ENCODE peak calls at places on chromosomes 7 and 10, in six cellular contexts. One of them, this sample, is unnamed.

GRCh38 chr10:31932838-31933237 is 4.2 kb upstream of the ARHGAP12 start:
- DNase-seq in aorta: no peak
- DNase-seq in HS-5: no peak
- DNase-seq in hippocampal formation: no peak
- DNase-seq in MM.1S: no peak
- DNase-seq in GM23248: peak; percentile 38
- DNase-seq in this sample: no peak

GRCh38 chr7:73353243-73353642 is 25.3 kb downstream of the FKBP6 start:
- DNase-seq in MM.1S: no peak
- DNase-seq in HS-5: no peak
- DNase-seq in GM23248: no peak
- DNase-seq in hippocampal formation: no peak
- DNase-seq in aorta: no peak
- DNase-seq in this sample: no peak

GRCh38 chr10:80501381-80501912 is 36.3 kb upstream of the SH2D4B start:
- DNase-seq in MM.1S: no peak
- DNase-seq in aorta: peak; percentile 52
- DNase-seq in GM23248: no peak
- DNase-seq in HS-5: no peak
- DNase-seq in hippocampal formation: no peak
- DNase-seq in this sample: no peak

GRCh38 chr7:12570529-12571461 is at the start of gene SCIN:
- DNase-seq in HS-5: no peak
- DNase-seq in aorta: peak; percentile 76
- DNase-seq in hippocampal formation: no peak
- DNase-seq in GM23248: peak; percentile 71
- DNase-seq in MM.1S: peak; percentile 36
- DNase-seq in this sample: peak; percentile 77

GRCh38 chr10:43209064-43209455 is 57.8 kb downstream of the RASGEF1A start:
- DNase-seq in hippocampal formation: no peak
- DNase-seq in aorta: peak; percentile 55
- DNase-seq in HS-5: no peak
- DNase-seq in MM.1S: no peak
- DNase-seq in GM23248: no peak
- DNase-seq in this sample: peak; percentile 6

GRCh38 chr7:30564243-30564892 is 30.3 kb upstream of the GARS1 start:
- DNase-seq in GM23248: peak; percentile 82
- DNase-seq in MM.1S: peak; percentile 69
- DNase-seq in aorta: peak; percentile 91
- DNase-seq in hippocampal formation: peak; percentile 78
- DNase-seq in HS-5: peak; percentile 68
- DNase-seq in this sample: peak; percentile 94

GRCh38 chr10:35502697-35503096 is 102.4 kb upstream of the GJD4 start:
- DNase-seq in aorta: no peak
- DNase-seq in GM23248: no peak
- DNase-seq in HS-5: no peak
- DNase-seq in MM.1S: no peak
- DNase-seq in hippocampal formation: peak; percentile 27
- DNase-seq in this sample: no peak

GRCh38 chr10:109898666-109899577 is 24.4 kb downstream of the XPNPEP1 start:
- DNase-seq in aorta: no peak
- DNase-seq in GM23248: peak; percentile 57
- DNase-seq in hippocampal formation: no peak
- DNase-seq in MM.1S: no peak
- DNase-seq in HS-5: no peak
- DNase-seq in this sample: no peak

GRCh38 chr7:44466300-44467216 is 23.9 kb downstream of the NUDCD3 start:
- DNase-seq in GM23248: peak; percentile 80
- DNase-seq in hippocampal formation: no peak
- DNase-seq in MM.1S: no peak
- DNase-seq in aorta: no peak
- DNase-seq in HS-5: no peak
- DNase-seq in this sample: no peak

GRCh38 chr7:142482899-142483658 is 225.2 kb upstream of the PRSS58 start:
- DNase-seq in HS-5: no peak
- DNase-seq in GM23248: peak; percentile 72
- DNase-seq in MM.1S: peak; percentile 87
- DNase-seq in aorta: no peak
- DNase-seq in hippocampal formation: peak; percentile 23
- DNase-seq in this sample: peak; percentile 70

GRCh38 chr10:62171791-62172190 is 96.9 kb downstream of the RTKN2 start:
- DNase-seq in GM23248: no peak
- DNase-seq in HS-5: no peak
- DNase-seq in MM.1S: no peak
- DNase-seq in hippocampal formation: no peak
- DNase-seq in aorta: no peak
- DNase-seq in this sample: no peak

GRCh38 chr10:92204238-92204637 is 86.6 kb downstream of the CPEB3 start:
- DNase-seq in MM.1S: no peak
- DNase-seq in hippocampal formation: no peak
- DNase-seq in HS-5: no peak
- DNase-seq in aorta: no peak
- DNase-seq in GM23248: no peak
- DNase-seq in this sample: no peak

GRCh38 chr10:122232781-122233180 is 38.3 kb upstream of the BTBD16 start:
- DNase-seq in GM23248: no peak
- DNase-seq in hippocampal formation: no peak
- DNase-seq in MM.1S: no peak
- DNase-seq in aorta: no peak
- DNase-seq in HS-5: no peak
- DNase-seq in this sample: no peak

GRCh38 chr7:36021917-36022550 is 131.0 kb upstream of the EEPD1 start:
- DNase-seq in hippocampal formation: peak; percentile 53
- DNase-seq in HS-5: no peak
- DNase-seq in GM23248: no peak
- DNase-seq in aorta: no peak
- DNase-seq in MM.1S: no peak
- DNase-seq in this sample: peak; percentile 28

GRCh38 chr10:124709862-124710261 is 34.3 kb downstream of the FAM53B start:
- DNase-seq in hippocampal formation: no peak
- DNase-seq in aorta: no peak
- DNase-seq in MM.1S: no peak
- DNase-seq in GM23248: no peak
- DNase-seq in HS-5: no peak
- DNase-seq in this sample: no peak

GRCh38 chr10:21727452-21728168 is 193.6 kb downstream of the MLLT10 start:
- DNase-seq in MM.1S: no peak
- DNase-seq in hippocampal formation: no peak
- DNase-seq in GM23248: no peak
- DNase-seq in HS-5: no peak
- DNase-seq in aorta: no peak
- DNase-seq in this sample: no peak

GRCh38 chr10:114603943-114604342 is 54.1 kb downstream of the ABLIM1 start:
- DNase-seq in hippocampal formation: no peak
- DNase-seq in MM.1S: no peak
- DNase-seq in GM23248: no peak
- DNase-seq in HS-5: no peak
- DNase-seq in aorta: no peak
- DNase-seq in this sample: no peak

GRCh38 chr7:12949060-12950045 is 261.9 kb downstream of the ARL4A start:
- DNase-seq in HS-5: no peak
- DNase-seq in MM.1S: no peak
- DNase-seq in hippocampal formation: no peak
- DNase-seq in GM23248: no peak
- DNase-seq in aorta: no peak
- DNase-seq in this sample: no peak

GRCh38 chr10:63630928-63631685 is 109.9 kb downstream of the REEP3 start:
- DNase-seq in aorta: no peak
- DNase-seq in GM23248: peak; percentile 93
- DNase-seq in HS-5: no peak
- DNase-seq in hippocampal formation: peak; percentile 63
- DNase-seq in MM.1S: no peak
- DNase-seq in this sample: no peak

GRCh38 chr10:91944880-91945630 is 21.5 kb downstream of the BTAF1 start:
- DNase-seq in HS-5: peak; percentile 41
- DNase-seq in hippocampal formation: no peak
- DNase-seq in aorta: no peak
- DNase-seq in MM.1S: no peak
- DNase-seq in GM23248: peak; percentile 74
- DNase-seq in this sample: no peak

GRCh38 chr10:59881640-59882039 is 24.7 kb downstream of the CCDC6 start:
- DNase-seq in aorta: no peak
- DNase-seq in MM.1S: no peak
- DNase-seq in GM23248: no peak
- DNase-seq in hippocampal formation: no peak
- DNase-seq in HS-5: no peak
- DNase-seq in this sample: no peak

GRCh38 chr7:17832820-17833219 is 107.5 kb downstream of the SNX13 start:
- DNase-seq in HS-5: no peak
- DNase-seq in MM.1S: no peak
- DNase-seq in hippocampal formation: no peak
- DNase-seq in aorta: no peak
- DNase-seq in GM23248: no peak
- DNase-seq in this sample: no peak

GRCh38 chr7:141478845-141479244 is 72.4 kb upstream of the AGK start:
- DNase-seq in aorta: no peak
- DNase-seq in hippocampal formation: no peak
- DNase-seq in HS-5: no peak
- DNase-seq in MM.1S: no peak
- DNase-seq in GM23248: no peak
- DNase-seq in this sample: no peak

GRCh38 chr7:836429-836828 is 4.2 kb downstream of the SUN1 start:
- DNase-seq in HS-5: no peak
- DNase-seq in MM.1S: no peak
- DNase-seq in aorta: no peak
- DNase-seq in GM23248: peak; percentile 75
- DNase-seq in hippocampal formation: no peak
- DNase-seq in this sample: no peak

GRCh38 chr10:108631332-108631731 is 1292.0 kb downstream of the XPNPEP1 start:
- DNase-seq in MM.1S: no peak
- DNase-seq in GM23248: no peak
- DNase-seq in hippocampal formation: no peak
- DNase-seq in aorta: no peak
- DNase-seq in HS-5: no peak
- DNase-seq in this sample: no peak

GRCh38 chr10:75048669-75049098 is 62.8 kb upstream of the SAMD8 start:
- DNase-seq in GM23248: peak; percentile 55
- DNase-seq in hippocampal formation: no peak
- DNase-seq in HS-5: no peak
- DNase-seq in MM.1S: peak; percentile 17
- DNase-seq in aorta: peak; percentile 22
- DNase-seq in this sample: no peak

GRCh38 chr7:42946616-42946928 is 14.4 kb downstream of the MRPL32 start:
- DNase-seq in GM23248: no peak
- DNase-seq in HS-5: no peak
- DNase-seq in aorta: no peak
- DNase-seq in hippocampal formation: no peak
- DNase-seq in MM.1S: no peak
- DNase-seq in this sample: no peak